ENCODE peak calls at places on chromosomes 13 and 19, in five cellular contexts. R is non-pigmented ciliary epithelial cell; I is stimulated activated CD8-positive, alpha-beta memory T cell treated with anti-CD3 and anti-CD28 coated beads, Interleukin-12 subunit alpha, Interleukin-12 subunit beta, amount 100 ng/mL, for 4 hours; G is psoas muscle; F is OCI-LY7. P is an unnamed sample.

GRCh38 chr13:109743706-109744453 is 42.5 kb downstream of the IRS2 start:
- DNase-seq in R (peak), I (no peak), G (no peak), F (peak), P (peak)

GRCh38 chr19:54030895-54031586 is 32.7 kb downstream of the VSTM1 start:
- DNase-seq in R (no peak), I (no peak), G (no peak), F (peak), P (no peak)

GRCh38 chr19:49338691-49339363 is 3.6 kb downstream of the CD37 start:
- DNase-seq in R (no peak), I (no peak), G (peak), F (peak), P (no peak)

GRCh38 chr19:50844296-50844935 is 10.3 kb upstream of the KLK3 start:
- DNase-seq in R (no peak), I (no peak), G (no peak), F (no peak), P (no peak)

GRCh38 chr19:3544742-3545668 is 6.0 kb downstream of the TEKTIP1 start:
- DNase-seq in R (no peak), I (peak), G (peak), F (peak), P (no peak)

GRCh38 chr19:54035215-54036178 is 28.2 kb downstream of the VSTM1 start:
- DNase-seq in R (peak), I (no peak), G (no peak), F (no peak), P (no peak)

GRCh38 chr13:100443278-100443997 is 145.2 kb downstream of the GGACT start:
- DNase-seq in R (no peak), I (no peak), G (no peak), F (no peak), P (no peak)

GRCh38 chr13:110329798-110330461 is 22.8 kb downstream of the COL4A2 start:
- DNase-seq in R (no peak), I (no peak), G (no peak), F (no peak), P (no peak)

GRCh38 chr13:62293081-62293480 is 877.4 kb upstream of the PCDH20 start:
- DNase-seq in R (no peak), I (no peak), G (no peak), F (no peak), P (no peak)

GRCh38 chr13:100835695-100836094 is 161.1 kb upstream of the TMTC4 start:
- DNase-seq in R (no peak), I (no peak), G (no peak), F (no peak), P (no peak)

GRCh38 chr19:5586300-5587070 is 18.7 kb upstream of the TINCR start:
- DNase-seq in R (no peak), I (no peak), G (peak), F (no peak), P (no peak)

GRCh38 chr19:1251503-1252220 is 3.3 kb downstream of the MIDN start:
- DNase-seq in R (no peak), I (peak), G (peak), F (peak), P (no peak)

GRCh38 chr13:23599083-23599925 is 29.1 kb downstream of the TNFRSF19 start:
- DNase-seq in R (no peak), I (no peak), G (no peak), F (no peak), P (no peak)

GRCh38 chr19:44657211-44657921 is 13.7 kb downstream of the PVR start:
- DNase-seq in R (no peak), I (peak), G (peak), F (peak), P (no peak)

P was measured in retinal pigment epithelial cell.